ENCODE peak calls at places on chromosomes 1 and 21, in seven cellular contexts. Y is mesendoderm, Z is neuronal stem cell, F is H9, S is H1, L is IMR-90, J is mesenchymal stem cell. N is an unnamed sample.

GRCh38 chr1:208030320-208031091 is 119.6 kb upstream of the CD34 start:
- DNase-seq in J (no peak), Y (no peak), Z (no peak), F (no peak), L (peak), S (no peak), N (no peak)

GRCh38 chr1:38651669-38652068 is 207.9 kb downstream of the RRAGC start:
- DNase-seq in Y (no peak), S (no peak), F (no peak), L (no peak), J (no peak), Z (no peak), N (peak)

GRCh38 chr1:31587720-31588423 is 11.6 kb downstream of the TINAGL1 start:
- DNase-seq in L (no peak), S (peak), F (peak), J (peak), Z (peak), Y (peak), N (peak)

GRCh38 chr1:117661027-117661426 is 55.2 kb downstream of the TENT5C start:
- DNase-seq in F (no peak), L (no peak), S (no peak), Y (no peak), Z (no peak), J (no peak), N (no peak)

GRCh38 chr1:67664048-67664447 is 21.0 kb upstream of the GADD45A start:
- DNase-seq in J (peak), F (no peak), Y (no peak), S (no peak), L (peak), Z (no peak), N (no peak)

GRCh38 chr1:44103270-44104131 is 15.1 kb upstream of the KLF17 start:
- DNase-seq in J (no peak), L (no peak), Z (no peak), Y (peak), S (peak), F (peak), N (peak)

GRCh38 chr1:10186453-10187319 is 23.7 kb upstream of the KIF1B start:
- DNase-seq in F (no peak), Y (peak), L (no peak), Z (no peak), S (no peak), J (no peak), N (no peak)

GRCh38 chr1:245735831-245736530 is 581.2 kb downstream of the KIF26B start:
- DNase-seq in Y (no peak), L (peak), Z (no peak), S (no peak), J (no peak), F (no peak), N (no peak)

GRCh38 chr21:42272984-42273600 is 42.1 kb downstream of the TFF3 start:
- DNase-seq in Y (no peak), Z (no peak), J (no peak), L (no peak), S (no peak), F (no peak), N (no peak)

DNA sequence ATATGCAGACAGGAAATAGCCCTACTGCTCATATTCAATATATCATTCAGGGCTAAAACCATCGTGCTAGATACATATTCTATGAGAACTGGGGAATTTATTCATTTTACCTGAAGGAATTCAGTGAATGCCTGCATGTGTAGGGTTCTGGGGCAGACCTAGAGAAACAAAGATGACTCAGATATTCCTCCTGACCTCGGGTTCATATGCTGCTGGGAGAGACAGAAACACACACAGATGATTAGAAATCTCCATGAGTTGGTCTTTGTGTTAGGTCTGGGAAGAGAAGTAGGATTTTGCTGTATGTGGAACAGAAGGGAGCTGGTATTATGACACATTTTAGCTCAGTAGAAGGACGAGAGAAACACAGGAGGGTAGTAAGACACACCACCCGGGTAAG is 176.5 kb upstream of the ST6GALNAC5 start:
- DNase-seq in F (no peak), J (no peak), Z (no peak), L (no peak), Y (peak), S (no peak), N (no peak)
- H2BK120ac ChIP-seq in F (no peak), J (no peak), Z (no peak), L (no peak), Y (no peak), S (no peak), N (no peak)

DNA sequence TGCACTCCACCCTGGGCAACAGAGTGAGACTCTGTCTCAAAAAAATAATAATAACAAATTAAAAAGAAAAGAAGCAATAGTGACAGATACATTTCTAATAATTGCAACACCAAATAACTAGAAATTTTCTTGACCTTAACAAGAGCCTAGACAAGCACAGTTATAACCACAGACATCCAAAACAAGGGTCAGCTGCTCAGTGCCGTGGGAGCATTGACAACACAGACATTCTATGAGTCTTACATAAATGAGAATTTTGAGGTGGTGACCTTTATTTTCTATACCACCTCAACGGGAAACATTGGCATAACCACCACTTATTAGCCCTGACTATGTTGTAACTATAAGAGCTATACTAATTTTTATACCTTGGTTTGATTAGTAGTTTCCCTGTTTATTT is 156.1 kb downstream of the NR5A2 start:
- DNase-seq in L (no peak), Y (no peak), S (no peak), Z (no peak), J (no peak), F (no peak), N (no peak)
- H2BK120ac ChIP-seq in L (no peak), Y (no peak), S (no peak), Z (no peak), J (no peak), F (no peak), N (no peak)

GRCh38 chr1:110936567-110936966 is 27.2 kb downstream of the LRIF1 start:
- DNase-seq in S (no peak), L (no peak), Y (no peak), Z (no peak), F (no peak), J (no peak), N (no peak)
- H2BK120ac ChIP-seq in S (no peak), L (no peak), Y (no peak), Z (no peak), F (no peak), J (no peak), N (no peak)

GRCh38 chr21:44531606-44532128 is 8.3 kb downstream of the KRTAP10-1 start:
- DNase-seq in Z (no peak), J (no peak), S (no peak), L (no peak), F (no peak), Y (no peak), N (no peak)
- H2BK120ac ChIP-seq in Z (no peak), J (no peak), S (no peak), L (no peak), F (no peak), Y (no peak), N (no peak)

DNA sequence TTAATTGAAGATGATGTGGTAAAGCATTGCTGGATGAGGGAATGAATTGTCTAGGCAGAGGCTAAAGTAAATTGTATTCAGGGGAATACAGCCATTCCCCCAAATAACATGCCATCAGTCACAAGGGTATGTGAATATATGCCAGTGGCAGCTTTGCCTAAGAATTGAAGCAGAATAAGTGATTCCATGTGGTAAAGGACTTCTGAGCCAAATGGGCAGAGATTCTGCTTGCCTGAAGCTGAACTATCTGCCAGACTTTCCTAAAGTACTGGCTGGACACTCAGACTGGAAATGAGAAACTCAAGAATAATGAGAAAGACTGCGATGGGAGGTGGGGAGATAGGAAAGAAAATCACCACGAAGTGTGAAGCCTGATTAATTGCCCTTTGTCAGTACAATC is 2.4 kb downstream of the LIX1L start:
- DNase-seq in Z (no peak), S (no peak), J (no peak), L (no peak), Y (no peak), F (no peak), N (no peak)
- H2BK120ac ChIP-seq in Z (no peak), S (no peak), J (no peak), L (no peak), Y (no peak), F (no peak), N (no peak)

N was measured in trophoblast cell.